ENCODE peak calls at places on chromosomes 13 and 19, in eight cellular contexts. L is activated CD4-positive, alpha-beta T cell treated with anti-CD3 and anti-CD28 coated beads for 48 hours; M is amniotic epithelial cell; V is non-pigmented ciliary epithelial cell; P is right cardiac atrium; X is WTC11; Y is HS-27A; A is upper lobe of right lung. Z is an unnamed sample.

GRCh38 chr19:11560404-11560988 is 1.5 kb upstream of the ELOF1 start:
- DNase-seq in M (peak), A (no peak), L (peak), X (peak), Y (peak), V (no peak), P (no peak), Z (no peak)

GRCh38 chr13:63446329-63446728 is 2030.7 kb upstream of the PCDH20 start:
- DNase-seq in Y (no peak), V (no peak), M (no peak), A (no peak), P (no peak), X (no peak), L (no peak), Z (no peak)

GRCh38 chr19:31289976-31290375 is 59.3 kb downstream of the TSHZ3 start:
- DNase-seq in X (no peak), V (no peak), Y (no peak), A (peak), M (no peak), L (no peak), P (no peak), Z (no peak)

GRCh38 chr13:20351279-20352022 is 119.3 kb upstream of the GJB6 start:
- DNase-seq in M (peak), P (no peak), X (no peak), A (no peak), L (no peak), Y (peak), V (peak), Z (no peak)

GRCh38 chr19:39520541-39521204 is 5.7 kb downstream of the SELENOV start:
- DNase-seq in M (no peak), A (no peak), Y (no peak), L (no peak), V (no peak), X (no peak), P (no peak), Z (no peak)

GRCh38 chr19:17755533-17755885 is 4.2 kb downstream of the FCHO1 start:
- DNase-seq in V (no peak), P (no peak), M (no peak), Y (no peak), X (no peak), A (no peak), L (no peak), Z (no peak)

GRCh38 chr19:33950141-33950805 is 153.6 kb downstream of the KCTD15 start:
- DNase-seq in A (no peak), P (no peak), Y (no peak), L (no peak), M (no peak), X (no peak), V (no peak), Z (no peak)

GRCh38 chr19:3687774-3688706 is 12.2 kb downstream of the PIP5K1C start:
- DNase-seq in X (peak), L (peak), A (no peak), Y (no peak), P (peak), M (no peak), V (no peak), Z (peak)

GRCh38 chr13:103099894-103100293 is 33.7 kb upstream of the SLC10A2 start:
- DNase-seq in L (no peak), X (no peak), Y (no peak), A (no peak), V (no peak), P (no peak), M (no peak), Z (no peak)

GRCh38 chr13:23852351-23852750 is 36.8 kb downstream of the MIPEP start:
- DNase-seq in P (no peak), V (no peak), Y (no peak), A (no peak), L (no peak), M (peak), X (no peak), Z (no peak)